ENCODE peak calls at places on chromosomes 5 and 9, in ten cellular contexts. I, S, U, Y, H, D, Q, M, V and Z are unnamed samples.

GRCh38 chr5:157502143-157502647 is 42.2 kb downstream of the NIPAL4 start:
- DNase-seq in I (no peak), S (peak), U (peak), Y (no peak), H (no peak), D (no peak), Q (no peak), M (no peak), V (no peak), Z (no peak)

GRCh38 chr9:37398464-37399025 is 24.0 kb upstream of the GRHPR start:
- DNase-seq in I (no peak), S (no peak), U (no peak), Y (no peak), H (no peak), D (no peak), Q (no peak), M (no peak), V (no peak), Z (no peak)

GRCh38 chr9:98081477-98082219 is 25.1 kb downstream of the NANS start:
- DNase-seq in I (no peak), S (no peak), U (no peak), Y (no peak), H (peak), D (no peak), Q (peak), M (no peak), V (no peak), Z (peak)

GRCh38 chr9:133609311-133610098 is at the start of gene FAM163B:
- DNase-seq in I (peak), S (no peak), U (no peak), Y (peak), H (no peak), D (no peak), Q (peak), M (peak), V (no peak), Z (peak)

GRCh38 chr9:136143215-136144001 is 24.7 kb upstream of the TMEM250 start:
- DNase-seq in I (peak), S (peak), U (no peak), Y (peak), H (peak), D (no peak), Q (peak), M (no peak), V (no peak), Z (no peak)

GRCh38 chr9:106861585-106862114 is 1.3 kb upstream of the ZNF462 start:
- DNase-seq in I (no peak), S (peak), U (no peak), Y (peak), H (no peak), D (no peak), Q (no peak), M (no peak), V (no peak), Z (no peak)

GRCh38 chr5:79130781-79131180 is 19.2 kb downstream of the BHMT start:
- DNase-seq in I (peak), S (no peak), U (no peak), Y (no peak), H (no peak), D (no peak), Q (no peak), M (no peak), V (no peak), Z (no peak)

GRCh38 chr5:139851558-139851957 is 56.0 kb downstream of the PSD2 start:
- DNase-seq in I (no peak), S (no peak), U (no peak), Y (no peak), H (no peak), D (no peak), Q (no peak), M (no peak), V (no peak), Z (no peak)

GRCh38 chr5:141843156-141843927 is 34.9 kb downstream of the PCDH1 start:
- DNase-seq in I (peak), S (no peak), U (no peak), Y (peak), H (no peak), D (no peak), Q (peak), M (peak), V (no peak), Z (no peak)

GRCh38 chr5:34570721-34571379 is 85.3 kb upstream of the RAI14 start:
- DNase-seq in I (no peak), S (no peak), U (no peak), Y (no peak), H (no peak), D (no peak), Q (peak), M (no peak), V (no peak), Z (no peak)

GRCh38 chr9:14462950-14463349 is 149.0 kb upstream of the NFIB start:
- DNase-seq in I (no peak), S (no peak), U (no peak), Y (no peak), H (no peak), D (no peak), Q (no peak), M (no peak), V (no peak), Z (no peak)

GRCh38 chr5:150642567-150642927 is 2.1 kb downstream of the SYNPO start:
- DNase-seq in I (no peak), S (no peak), U (no peak), Y (no peak), H (peak), D (no peak), Q (peak), M (peak), V (no peak), Z (peak)